ENCODE peak calls at places on chromosome 12, in six cellular contexts. H, I, G, T, W and Q are unnamed samples.

GRCh38 chr12:116434155-116435065 is 124.8 kb upstream of the MAP1LC3B2 start:
- DNase-seq in W (no peak), I (peak; percentile 59), T (peak; percentile 85), G (peak; percentile 81), H (peak; percentile 76), Q (peak; percentile 96)

GRCh38 chr12:66678640-66679268 is at the start of gene GRIP1:
- DNase-seq in G (no peak), I (no peak), T (no peak), W (no peak), H (no peak), Q (no peak)

GRCh38 chr12:27866382-27867101 is 86.5 kb upstream of the MANSC4 start:
- DNase-seq in W (no peak), T (no peak), I (no peak), H (no peak), G (no peak), Q (no peak)

GRCh38 chr12:111295176-111295575 is 73.7 kb downstream of the PHETA1 start:
- DNase-seq in G (no peak), T (no peak), I (no peak), W (no peak), H (no peak), Q (no peak)

GRCh38 chr12:26434299-26434915 is 239.0 kb downstream of the SSPN start:
- DNase-seq in T (no peak), G (peak; percentile 54), W (no peak), H (peak; percentile 44), I (no peak), Q (no peak)

GRCh38 chr12:48901278-48901677 is 24.0 kb downstream of the FKBP11 start:
- DNase-seq in G (no peak), H (no peak), I (no peak), W (no peak), T (no peak), Q (no peak)

GRCh38 chr12:67618303-67618702 is 30.2 kb upstream of the DYRK2 start:
- DNase-seq in H (no peak), G (no peak), I (no peak), W (no peak), T (no peak), Q (no peak)

GRCh38 chr12:120538281-120539156 is 4.4 kb downstream of the RNF10 start:
- DNase-seq in I (peak; percentile 64), H (peak; percentile 79), T (peak; percentile 33), G (peak; percentile 77), W (no peak), Q (peak; percentile 80)

GRCh38 chr12:66398931-66399625 is 96.8 kb downstream of the HELB start:
- DNase-seq in G (no peak), I (no peak), H (no peak), T (no peak), W (no peak), Q (no peak)

GRCh38 chr12:6201199-6201608 is 1.0 kb downstream of the CD9 start:
- DNase-seq in T (no peak), W (no peak), I (peak; percentile 51), H (peak; percentile 55), G (peak; percentile 74), Q (no peak)

GRCh38 chr12:131929530-131930456 is 717 bp downstream of the PUS1 start:
- DNase-seq in T (no peak), G (peak; percentile 60), W (peak; percentile 15), I (no peak), H (peak; percentile 40), Q (no peak)

GRCh38 chr12:123478762-123479161 is 20.8 kb downstream of the SNRNP35 start:
- DNase-seq in H (no peak), T (peak; percentile 75), G (no peak), W (no peak), I (no peak), Q (peak; percentile 89)

GRCh38 chr12:55728932-55729591 is at the start of gene CD63:
- DNase-seq in I (peak; percentile 91), G (peak; percentile 94), T (no peak), H (peak; percentile 93), W (peak; percentile 54), Q (peak; percentile 95)

GRCh38 chr12:59695379-59695778 is 99.5 kb downstream of the SLC16A7 start:
- DNase-seq in H (no peak), T (no peak), I (no peak), W (no peak), G (no peak), Q (no peak)

GRCh38 chr12:30796508-30796780 is 41.7 kb upstream of the CAPRIN2 start:
- DNase-seq in H (peak; percentile 45), I (peak; percentile 28), T (no peak), W (no peak), G (no peak), Q (no peak)

GRCh38 chr12:13165578-13166120 is 30.9 kb upstream of the EMP1 start:
- DNase-seq in T (peak; percentile 53), I (peak; percentile 63), G (peak; percentile 90), W (peak; percentile 33), H (peak; percentile 50), Q (no peak)

GRCh38 chr12:52495385-52495784 is 2.3 kb upstream of the KRT6A start:
- DNase-seq in W (no peak), I (no peak), G (no peak), T (no peak), H (no peak), Q (no peak)

GRCh38 chr12:57004651-57005050 is 1.7 kb downstream of the ZBTB39 start:
- DNase-seq in I (no peak), W (no peak), G (no peak), T (no peak), H (no peak), Q (no peak)

GRCh38 chr12:57009949-57010626 is 3.7 kb upstream of the ZBTB39 start:
- DNase-seq in G (no peak), W (no peak), I (no peak), T (no peak), H (no peak), Q (no peak)

GRCh38 chr12:57008113-57008687 is 1.9 kb upstream of the ZBTB39 start:
- DNase-seq in T (no peak), I (no peak), G (no peak), H (no peak), W (no peak), Q (no peak)

GRCh38 chr12:57005980-57006808 is at the start of gene ZBTB39:
- DNase-seq in H (peak; percentile 73), T (no peak), I (peak; percentile 41), W (peak; percentile 55), G (peak; percentile 74), Q (peak; percentile 73)

GRCh38 chr12:57006809-57007475 is 596 bp upstream of the ZBTB39 start:
- DNase-seq in T (no peak), H (no peak), W (no peak), I (no peak), G (no peak), Q (no peak)
- H3K4me3 ChIP-seq in T (peak overlapping the region; percentile 88), H (no peak overlapping the region), W (peak overlapping the region; percentile 16), I (peak overlapping the region; percentile 87), G (peak overlapping the region; percentile 14), Q (peak overlapping the region; percentile 99)

DNA sequence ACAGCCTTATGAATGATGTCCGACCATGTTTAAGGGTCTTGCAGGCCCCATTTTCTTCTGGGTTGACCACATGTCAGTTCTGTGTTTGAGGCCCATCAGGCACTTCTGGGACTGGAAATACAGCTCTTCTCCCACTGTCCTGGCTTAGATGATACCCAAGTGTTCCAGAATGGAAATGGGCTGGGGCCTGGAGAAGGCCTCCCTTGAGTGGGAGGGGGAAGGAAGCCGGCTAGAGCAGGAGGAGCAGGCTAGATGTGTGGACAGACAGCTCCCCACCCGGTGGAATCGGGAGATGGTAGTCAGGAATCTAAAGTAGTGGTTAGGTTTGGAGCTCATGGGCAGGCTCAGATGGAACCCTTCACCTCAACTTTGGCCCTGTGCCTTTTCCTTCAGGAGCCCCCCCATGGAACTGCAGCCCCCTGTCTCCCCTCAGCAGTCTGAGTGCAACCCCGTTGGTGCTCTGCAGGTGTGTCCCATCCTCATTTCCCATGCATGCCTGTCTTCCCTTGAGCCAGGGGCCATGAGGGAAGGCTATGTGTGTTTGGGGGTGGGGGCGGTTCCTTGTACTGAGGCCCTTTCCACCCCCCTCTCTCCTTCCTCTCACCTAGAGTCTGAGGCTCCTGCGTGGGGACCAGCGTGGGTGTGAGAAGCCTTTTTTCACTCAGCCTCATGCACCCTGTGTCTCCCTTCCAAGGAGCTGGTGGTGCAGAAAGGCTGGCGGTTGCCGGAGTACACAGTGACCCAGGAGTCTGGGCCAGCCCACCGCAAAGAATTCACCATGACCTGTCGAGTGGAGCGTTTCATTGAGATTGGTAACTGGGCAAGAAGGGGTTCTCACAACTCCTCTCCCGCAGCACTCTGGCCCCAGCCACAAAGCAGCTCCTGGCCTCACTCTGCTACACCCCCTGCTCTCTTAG is 3.0 kb downstream of the NPFF start:
- DNase-seq in T (no peak), I (no peak), G (no peak), H (no peak), W (no peak), Q (no peak)
- H3K27ac ChIP-seq in T (peak overlapping the region; percentile 99), I (no peak overlapping the region), G (no peak overlapping the region), H (peak overlapping the region; percentile 99), W (no peak overlapping the region), Q (peak overlapping the region; percentile 96)

DNA sequence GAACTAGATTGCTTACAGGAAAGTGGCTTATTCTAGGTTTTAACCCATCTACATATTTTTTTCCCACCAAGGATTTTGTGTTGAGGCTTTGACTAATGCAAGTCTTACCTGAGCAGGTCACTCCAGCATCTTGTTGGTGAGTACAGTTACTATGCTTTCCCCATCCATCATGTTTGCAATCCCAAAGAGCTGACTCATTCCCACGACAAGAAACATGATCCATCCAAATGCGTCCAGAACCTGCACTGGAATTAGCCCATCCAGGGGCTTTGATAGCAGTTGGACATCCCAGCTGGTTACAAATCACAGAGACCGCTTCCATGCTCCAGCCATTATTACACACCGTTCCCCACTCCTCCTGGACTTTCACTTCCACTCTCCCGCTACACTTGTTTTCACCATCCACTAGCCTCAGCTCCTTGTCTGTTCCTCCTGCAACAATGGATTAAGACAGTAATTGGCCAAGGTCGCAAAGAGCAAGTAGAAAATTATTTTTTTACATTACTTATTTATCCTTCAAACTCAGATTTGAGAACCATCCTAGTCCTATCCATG is 2.5 kb downstream of the CD163 start:
- DNase-seq in W (no peak), G (no peak), I (no peak), T (no peak), H (no peak), Q (no peak)
- H3K4me3 ChIP-seq in W (no peak overlapping the region), G (no peak overlapping the region), I (no peak overlapping the region), T (peak overlapping the region; percentile 42), H (no peak overlapping the region), Q (peak overlapping the region; percentile 57)

DNA sequence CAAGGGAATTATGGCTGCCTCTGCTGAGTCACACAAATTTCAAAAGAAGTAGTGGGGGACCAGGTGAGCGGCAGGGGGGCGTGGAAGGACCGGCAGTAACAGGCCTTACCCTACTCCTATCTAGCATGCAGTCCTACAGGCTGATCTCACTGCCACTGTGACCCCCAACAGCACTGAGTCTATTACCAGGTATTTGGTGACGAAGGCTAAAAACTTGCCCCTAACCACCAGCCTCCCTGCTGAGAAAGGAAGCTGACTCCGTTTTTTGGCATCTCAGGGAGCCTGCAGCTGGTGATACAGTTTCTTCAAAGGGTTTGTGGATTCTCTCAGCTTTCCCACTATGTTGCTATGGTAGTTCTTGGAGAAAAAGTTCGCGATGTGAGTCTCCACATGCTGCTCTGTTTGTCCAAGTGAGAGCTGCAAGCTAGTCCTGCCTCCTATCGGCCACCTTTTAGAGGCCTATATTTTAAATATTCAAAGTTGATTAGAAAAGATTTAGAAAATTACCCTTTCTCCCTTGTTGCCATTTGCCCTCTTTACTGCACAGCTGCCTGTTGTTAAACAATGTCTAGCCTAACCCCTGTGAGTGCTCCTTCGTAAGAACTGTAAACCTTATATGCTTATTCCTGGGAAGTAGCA is 57.1 kb upstream of the SLCO1B1 start:
- DNase-seq in T (no peak), I (no peak), G (no peak), H (no peak), W (no peak), Q (no peak)
- H3K27ac ChIP-seq in T (no peak overlapping the region), I (no peak overlapping the region), G (no peak overlapping the region), H (no peak overlapping the region), W (no peak overlapping the region), Q (no peak overlapping the region)